ENCODE peak calls at places on chromosome 9, in eight cellular contexts. A, F, G, K, U, S, X and P are unnamed samples. For H3K79me2, the result is how much of the 10 kb centered on the place peaks cover.

GRCh38 chr9:23638837-23639426 is 187.1 kb downstream of the ELAVL2 start:
- DNase-seq in K (no peak), X (no peak), S (no peak), U (no peak), A (no peak), G (peak), F (no peak), P (no peak)

GRCh38 chr9:96522371-96522770 is 72.4 kb downstream of the HABP4 start:
- DNase-seq in X (no peak), K (no peak), A (no peak), F (no peak), U (no peak), G (no peak), S (no peak), P (no peak)

GRCh38 chr9:32867601-32868204 is 84.4 kb downstream of the TMEM215 start:
- DNase-seq in S (no peak), A (no peak), U (no peak), F (no peak), X (no peak), G (no peak), K (no peak), P (no peak)

GRCh38 chr9:38362912-38363588 is 29.5 kb upstream of the ALDH1B1 start:
- DNase-seq in K (peak), F (peak), A (peak), G (peak), X (peak), S (peak), U (peak), P (peak)

GRCh38 chr9:87668722-87669121 is 57.2 kb upstream of the CTSL start:
- DNase-seq in X (no peak), A (no peak), U (no peak), S (no peak), K (no peak), G (no peak), F (no peak), P (no peak)

GRCh38 chr9:89318123-89319014 is at the start of gene SECISBP2:
- DNase-seq in K (peak), S (peak), U (peak), G (peak), F (peak), X (peak), A (peak), P (peak)

GRCh38 chr9:75588808-75589207 is 301.7 kb upstream of the PCSK5 start:
- DNase-seq in U (peak), G (peak), X (no peak), F (peak), S (no peak), K (no peak), A (peak), P (no peak)

GRCh38 chr9:37984672-37985611 is 81.0 kb upstream of the SLC25A51 start:
- DNase-seq in K (no peak), G (peak), X (no peak), U (no peak), F (peak), S (no peak), A (no peak), P (peak)

GRCh38 chr9:131621551-131622321 is 76.4 kb downstream of the PRRT1B start:
- DNase-seq in G (no peak), U (no peak), F (no peak), X (no peak), K (no peak), S (no peak), A (no peak), P (no peak)

GRCh38 chr9:95516221-95516735 is 493 bp downstream of the PTCH1 start:
- DNase-seq in X (peak), U (peak), G (no peak), F (peak), S (no peak), A (peak), K (peak), P (peak)

GRCh38 chr9:111566234-111566633 is 33.2 kb downstream of the PTGR1 start:
- DNase-seq in X (no peak), S (no peak), G (no peak), K (peak), A (no peak), U (no peak), F (peak), P (no peak)

GRCh38 chr9:36991516-36992134 is 42.4 kb downstream of the PAX5 start:
- DNase-seq in F (no peak), G (peak), U (peak), K (no peak), A (peak), X (peak), S (peak), P (peak)

GRCh38 chr9:91395553-91396470 is 27.8 kb downstream of the NFIL3 start:
- DNase-seq in G (peak), K (no peak), S (no peak), X (peak), A (no peak), F (peak), U (no peak), P (no peak)

GRCh38 chr9:71941060-71941568 is 29.7 kb downstream of the C9orf85 start:
- DNase-seq in F (peak), S (no peak), X (no peak), G (peak), U (no peak), A (no peak), K (no peak), P (no peak)
- TF ChIP-seq EZH2phosphoT487 in F (no peak), S (no peak), X (no peak), G (no peak), U (no peak), A (no peak), K (no peak), P (no peak)

GRCh38 chr9:133969681-133970580 is 22.2 kb downstream of the VAV2 start:
- DNase-seq in G (no peak), X (no peak), K (no peak), S (no peak), A (no peak), F (no peak), U (no peak), P (no peak)

GRCh38 chr9:133968966-133969617 is 23.0 kb downstream of the VAV2 start:
- DNase-seq in S (no peak), G (no peak), F (no peak), U (no peak), K (no peak), A (no peak), X (no peak), P (no peak)

GRCh38 chr9:133967024-133967741 is 24.9 kb downstream of the VAV2 start:
- DNase-seq in A (no peak), G (peak), U (no peak), K (no peak), X (no peak), F (no peak), S (no peak), P (no peak)

GRCh38 chr9:133970581-133970900 is 21.6 kb downstream of the VAV2 start:
- DNase-seq in G (no peak), X (no peak), F (no peak), S (no peak), K (no peak), U (no peak), A (no peak), P (no peak)

DNA sequence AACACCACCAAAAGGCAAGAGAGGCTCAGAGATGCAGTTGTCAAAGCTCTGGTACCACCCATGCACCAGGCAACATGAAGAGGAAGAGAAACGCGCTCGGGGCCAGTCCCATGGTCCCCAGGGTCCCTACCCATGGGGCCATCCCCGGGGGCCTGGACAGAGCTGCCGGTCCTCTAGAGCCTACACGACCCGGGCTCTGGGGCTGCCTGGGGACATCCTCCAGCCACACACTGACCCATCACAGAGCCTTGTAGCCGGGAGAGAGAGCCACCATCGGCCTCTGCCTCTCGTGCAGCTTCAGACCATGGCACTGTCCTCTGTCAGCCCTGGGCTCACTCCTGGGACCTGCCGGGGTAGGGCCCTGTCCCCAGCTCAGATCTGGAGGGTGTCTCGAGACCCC is 23.7 kb downstream of the VAV2 start:
- DNase-seq in X (no peak), A (no peak), S (no peak), F (no peak), G (no peak), U (no peak), K (no peak), P (no peak)
- H3K79me2 ChIP-seq in X (under half), A (half or more), S (half or more), F (half or more), G (half or more), U (half or more), K (half or more), P (half or more)

GRCh38 chr9:121667890-121668289 is 16.5 kb downstream of the DAB2IP start:
- DNase-seq in X (no peak), F (no peak), K (no peak), S (no peak), A (no peak), U (no peak), G (no peak), P (no peak)

GRCh38 chr9:121673576-121673975 is 22.1 kb downstream of the DAB2IP start:
- DNase-seq in A (no peak), U (no peak), G (no peak), K (no peak), X (no peak), F (no peak), S (no peak), P (no peak)

GRCh38 chr9:121671612-121672155 is 20.2 kb downstream of the DAB2IP start:
- DNase-seq in U (no peak), F (peak), S (no peak), A (no peak), X (no peak), G (no peak), K (no peak), P (no peak)

GRCh38 chr9:121672213-121672612 is 20.8 kb downstream of the DAB2IP start:
- DNase-seq in U (peak), G (no peak), S (no peak), X (no peak), F (peak), A (no peak), K (no peak), P (no peak)

GRCh38 chr9:121670447-121670846 is 19.0 kb downstream of the DAB2IP start:
- DNase-seq in A (no peak), G (no peak), X (no peak), S (no peak), K (no peak), F (peak), U (no peak), P (no peak)
- TF ChIP-seq EZH2phosphoT487 in A (no peak), G (no peak), X (no peak), S (no peak), K (no peak), F (no peak), U (no peak), P (no peak)

GRCh38 chr9:133375116-133375723 is 640 bp downstream of the SURF4 start:
- DNase-seq in G (no peak), X (peak), F (peak), K (peak), U (peak), A (peak), S (no peak), P (peak)

GRCh38 chr9:133375724-133376654 is at the start of the genes STKLD1 and SURF4:
- DNase-seq in X (peak), F (peak), U (peak), A (peak), K (peak), S (peak), G (peak), P (peak)

GRCh38 chr9:133372144-133372543 is 3.7 kb downstream of the SURF4 start:
- DNase-seq in G (no peak), U (no peak), S (no peak), K (no peak), X (no peak), F (no peak), A (no peak), P (no peak)

GRCh38 chr9:133377721-133378216 is 1.6 kb downstream of the STKLD1 start:
- DNase-seq in G (peak), A (no peak), K (no peak), F (peak), X (no peak), S (no peak), U (no peak), P (no peak)

GRCh38 chr9:133374612-133375115 is 1.2 kb downstream of the SURF4 start:
- DNase-seq in G (no peak), A (no peak), U (no peak), S (no peak), X (peak), F (peak), K (no peak), P (no peak)
- H3K79me2 ChIP-seq in G (half or more), A (half or more), U (half or more), S (half or more), X (half or more), F (half or more), K (half or more), P (half or more)

GRCh38 chr9:72292874-72293607 is 72.0 kb downstream of the ZFAND5 start:
- DNase-seq in S (no peak), G (peak), F (peak), X (no peak), A (no peak), K (peak), U (no peak), P (no peak)
- TF ChIP-seq EZH2phosphoT487 in S (no peak), G (no peak), F (no peak), X (no peak), A (no peak), K (no peak), U (no peak), P (no peak)

DNA sequence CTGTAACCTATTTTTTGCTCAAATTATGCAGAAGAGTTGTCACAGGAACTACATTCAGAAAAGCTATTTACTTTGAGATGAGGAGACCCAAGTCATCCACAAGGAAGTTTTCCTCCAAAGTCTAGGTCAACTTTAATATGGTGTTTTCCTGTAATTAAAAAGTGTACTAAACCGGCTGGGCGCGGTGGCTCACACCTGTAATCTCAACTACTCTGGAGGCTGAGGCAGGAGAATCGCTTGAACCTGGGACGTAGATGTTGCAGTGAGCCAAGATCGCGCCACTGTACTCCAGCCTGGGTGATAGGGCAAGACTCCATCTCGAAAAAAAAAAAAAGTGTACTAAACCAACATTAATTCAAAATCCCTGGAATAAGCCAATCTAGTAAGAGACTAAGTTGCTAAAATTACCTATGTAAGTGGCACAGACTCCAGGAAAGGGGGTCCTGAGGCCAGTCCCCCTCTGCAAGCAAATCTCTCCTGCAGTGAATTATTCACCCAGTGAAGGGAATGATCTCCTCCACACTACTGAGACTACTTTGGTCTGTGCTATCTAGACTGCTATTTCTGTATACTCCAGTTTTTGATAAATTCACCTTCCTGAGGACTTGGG is 38.9 kb downstream of the FNBP1 start:
- DNase-seq in U (no peak), G (no peak), F (no peak), K (no peak), X (no peak), A (no peak), S (no peak), P (no peak)
- H3K79me2 ChIP-seq in U (under half), G (under half), F (half or more), K (half or more), X (under half), A (under half), S (under half), P (under half)

DNA sequence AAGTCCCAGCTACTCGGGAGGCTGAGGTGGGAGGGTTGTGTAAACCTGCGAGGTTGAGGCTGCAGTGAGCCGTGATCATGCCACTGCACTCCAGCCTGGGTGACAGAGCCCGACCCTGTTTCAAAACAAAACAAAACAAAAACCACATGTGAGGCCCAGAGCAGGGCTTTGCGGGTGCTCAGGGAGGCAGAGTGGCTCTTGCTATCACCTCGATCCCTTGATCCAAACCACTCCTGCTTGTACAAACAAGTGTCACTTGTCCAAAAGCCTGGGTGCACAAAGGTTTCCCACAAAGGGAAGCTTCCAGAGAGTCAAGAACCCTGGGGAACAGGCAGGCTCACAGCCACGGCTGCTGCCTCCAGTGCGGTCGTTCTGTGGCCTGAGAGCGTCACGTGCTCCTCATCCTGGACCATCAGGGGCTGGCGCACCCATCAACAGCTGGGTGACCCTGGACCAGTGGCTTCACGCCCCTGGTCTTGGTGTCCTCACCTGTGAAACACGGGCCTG is 162.7 kb downstream of the C9orf50 start:
- DNase-seq in A (no peak), F (peak), X (peak), K (no peak), S (no peak), G (no peak), U (peak), P (no peak)
- TF ChIP-seq EZH2phosphoT487 in A (no peak), F (no peak), X (no peak), K (no peak), S (no peak), G (no peak), U (no peak), P (no peak)

DNA sequence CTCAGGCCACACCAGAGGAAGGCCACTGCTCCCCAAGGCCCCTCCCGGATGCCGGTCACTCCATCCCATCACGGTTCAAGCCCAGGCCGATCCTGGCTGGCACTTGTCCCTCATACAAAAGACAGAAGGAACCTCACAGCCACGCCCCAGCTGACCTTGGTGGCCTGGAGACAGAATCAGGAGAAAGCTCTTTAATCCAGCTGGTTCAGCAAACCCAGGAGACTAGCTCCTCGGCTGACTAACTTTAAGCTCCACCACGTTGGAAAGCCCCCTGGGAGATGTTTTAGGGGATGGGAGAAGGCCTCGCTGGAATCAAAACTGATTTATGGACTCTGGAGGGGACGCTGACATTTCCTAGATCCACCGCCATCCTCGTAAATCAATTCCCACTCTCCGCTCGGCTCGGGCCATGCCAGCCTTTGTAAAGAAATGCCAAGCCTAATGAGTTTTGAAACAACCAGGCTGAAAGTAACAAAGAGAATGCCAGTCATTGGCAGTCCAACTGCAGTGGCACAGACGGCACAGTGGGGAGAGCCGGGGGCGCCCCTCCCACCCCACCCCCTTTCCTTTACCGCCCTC is 84.7 kb downstream of the VAV2 start:
- DNase-seq in F (no peak), U (no peak), S (no peak), K (no peak), G (no peak), A (no peak), X (no peak), P (no peak)
- H3K79me2 ChIP-seq in F (half or more), U (half or more), S (under half), K (half or more), G (under half), A (half or more), X (under half), P (half or more)